ENCODE peak calls at places on chromosomes 13 and 19, in eight cellular contexts. P is HFF-Myc, B is H9, Q is MCF 10A, E is cardiac fibroblast, C is lower lobe of right lung, V is DND-41, R is brain microvascular endothelial cell. M is an unnamed sample.

GRCh38 chr13:75481176-75482069 is 546 bp downstream of the TBC1D4 start:
- DNase-seq in P (no peak), B (peak), Q (peak), E (peak), C (peak), V (no peak), R (no peak), M (no peak)

GRCh38 chr13:44744880-44745633 is 168.9 kb upstream of the TSC22D1 start:
- DNase-seq in P (no peak), B (no peak), Q (peak), E (no peak), C (no peak), V (no peak), R (no peak), M (no peak)

GRCh38 chr19:56423276-56423984 is 19.3 kb downstream of the ZNF583 start:
- DNase-seq in P (no peak), B (no peak), Q (no peak), E (peak), C (no peak), V (no peak), R (no peak), M (peak)

GRCh38 chr13:109145631-109146030 is 516.2 kb downstream of the MYO16 start:
- DNase-seq in P (peak), B (no peak), Q (peak), E (peak), C (no peak), V (peak), R (peak), M (peak)

GRCh38 chr19:18999016-18999758 is 34.1 kb downstream of the SUGP2 start:
- DNase-seq in P (no peak), B (no peak), Q (peak), E (peak), C (no peak), V (peak), R (no peak), M (peak)

GRCh38 chr13:49304763-49305695 is 57.3 kb downstream of the CDADC1 start:
- DNase-seq in P (no peak), B (no peak), Q (no peak), E (no peak), C (no peak), V (no peak), R (no peak), M (no peak)

GRCh38 chr19:54606891-54607781 is 13.7 kb downstream of the LILRA1 start:
- DNase-seq in P (no peak), B (no peak), Q (no peak), E (no peak), C (no peak), V (no peak), R (no peak), M (no peak)

GRCh38 chr19:29805026-29805925 is 6.5 kb upstream of the CCNE1 start:
- DNase-seq in P (no peak), B (no peak), Q (peak), E (peak), C (peak), V (no peak), R (no peak), M (peak)

GRCh38 chr13:26497991-26498423 is 59.5 kb upstream of the WASF3 start:
- DNase-seq in P (no peak), B (no peak), Q (peak), E (peak), C (no peak), V (no peak), R (peak), M (peak)

GRCh38 chr13:41813426-41813825 is 147.5 kb downstream of the VWA8 start:
- DNase-seq in P (no peak), B (no peak), Q (no peak), E (peak), C (no peak), V (no peak), R (no peak), M (peak)

GRCh38 chr19:21264891-21265290 is 64.3 kb downstream of the ZNF708 start:
- DNase-seq in P (no peak), B (no peak), Q (no peak), E (no peak), C (no peak), V (no peak), R (no peak), M (no peak)

GRCh38 chr13:23510979-23511735 is 59.1 kb upstream of the TNFRSF19 start:
- DNase-seq in P (no peak), B (no peak), Q (peak), E (peak), C (no peak), V (no peak), R (peak), M (peak)

GRCh38 chr13:51804295-51805172 is 571 bp upstream of the DHRS12 start:
- DNase-seq in P (no peak), B (no peak), Q (no peak), E (no peak), C (no peak), V (no peak), R (no peak), M (no peak)

GRCh38 chr13:66518068-66518467 is 712.1 kb downstream of the PCDH9 start:
- DNase-seq in P (no peak), B (no peak), Q (no peak), E (no peak), C (no peak), V (no peak), R (no peak), M (no peak)

GRCh38 chr13:99178636-99179035 is 22.0 kb upstream of the UBAC2 start:
- DNase-seq in P (no peak), B (no peak), Q (no peak), E (peak), C (no peak), V (peak), R (no peak), M (peak)

GRCh38 chr13:102591988-102592781 is 4.6 kb upstream of the TPP2 start:
- DNase-seq in P (no peak), B (peak), Q (peak), E (peak), C (peak), V (peak), R (peak), M (peak)

GRCh38 chr13:26999499-26999898 is 172.1 kb downstream of the USP12 start:
- DNase-seq in P (no peak), B (no peak), Q (no peak), E (no peak), C (no peak), V (no peak), R (no peak), M (no peak)

GRCh38 chr13:111451402-111451801 is 131.0 kb downstream of the TEX29 start:
- DNase-seq in P (no peak), B (no peak), Q (no peak), E (no peak), C (no peak), V (no peak), R (no peak), M (no peak)

GRCh38 chr19:44675516-44675915 is 4.2 kb downstream of the CEACAM19 start:
- DNase-seq in P (no peak), B (no peak), Q (no peak), E (no peak), C (no peak), V (no peak), R (no peak), M (no peak)

GRCh38 chr13:48411281-48412099 is 1.4 kb downstream of the LPAR6 start:
- DNase-seq in P (no peak), B (no peak), Q (peak), E (peak), C (no peak), V (peak), R (no peak), M (peak)

GRCh38 chr13:25683662-25684370 is 312.0 kb downstream of the ATP8A2 start:
- DNase-seq in P (no peak), B (no peak), Q (no peak), E (no peak), C (no peak), V (no peak), R (no peak), M (no peak)

GRCh38 chr19:791605-792360 is 5.5 kb upstream of the PTBP1 start:
- DNase-seq in P (no peak), B (peak), Q (no peak), E (no peak), C (peak), V (no peak), R (no peak), M (no peak)

GRCh38 chr19:39871362-39871761 is 25.2 kb upstream of the FBL start:
- DNase-seq in P (no peak), B (no peak), Q (no peak), E (no peak), C (no peak), V (no peak), R (no peak), M (no peak)

GRCh38 chr19:39386557-39386956 is 4.3 kb downstream of the PAF1 start:
- DNase-seq in P (no peak), B (no peak), Q (no peak), E (no peak), C (no peak), V (no peak), R (no peak), M (no peak)

GRCh38 chr13:46361535-46361934 is 25.5 kb downstream of the RUBCNL start:
- DNase-seq in P (no peak), B (no peak), Q (peak), E (no peak), C (no peak), V (no peak), R (peak), M (peak)

GRCh38 chr13:114225610-114226009 is 9.1 kb upstream of the CDC16 start:
- DNase-seq in P (no peak), B (no peak), Q (no peak), E (no peak), C (no peak), V (no peak), R (no peak), M (no peak)

GRCh38 chr19:50705422-50706019 is 14.1 kb downstream of the SHANK1 start:
- DNase-seq in P (peak), B (peak), Q (peak), E (peak), C (no peak), V (peak), R (peak), M (peak)

GRCh38 chr13:113628291-113629270 is 29.4 kb downstream of the ATP4B start:
- DNase-seq in P (no peak), B (no peak), Q (no peak), E (no peak), C (peak), V (no peak), R (no peak), M (no peak)

GRCh38 chr13:98722958-98723357 is 29.5 kb downstream of the SLC15A1 start:
- DNase-seq in P (no peak), B (no peak), Q (no peak), E (no peak), C (no peak), V (no peak), R (no peak), M (no peak)

GRCh38 chr19:17326595-17326966 is 8.1 kb downstream of the ANO8 start:
- DNase-seq in P (no peak), B (peak), Q (peak), E (no peak), C (no peak), V (no peak), R (no peak), M (no peak)

DNA sequence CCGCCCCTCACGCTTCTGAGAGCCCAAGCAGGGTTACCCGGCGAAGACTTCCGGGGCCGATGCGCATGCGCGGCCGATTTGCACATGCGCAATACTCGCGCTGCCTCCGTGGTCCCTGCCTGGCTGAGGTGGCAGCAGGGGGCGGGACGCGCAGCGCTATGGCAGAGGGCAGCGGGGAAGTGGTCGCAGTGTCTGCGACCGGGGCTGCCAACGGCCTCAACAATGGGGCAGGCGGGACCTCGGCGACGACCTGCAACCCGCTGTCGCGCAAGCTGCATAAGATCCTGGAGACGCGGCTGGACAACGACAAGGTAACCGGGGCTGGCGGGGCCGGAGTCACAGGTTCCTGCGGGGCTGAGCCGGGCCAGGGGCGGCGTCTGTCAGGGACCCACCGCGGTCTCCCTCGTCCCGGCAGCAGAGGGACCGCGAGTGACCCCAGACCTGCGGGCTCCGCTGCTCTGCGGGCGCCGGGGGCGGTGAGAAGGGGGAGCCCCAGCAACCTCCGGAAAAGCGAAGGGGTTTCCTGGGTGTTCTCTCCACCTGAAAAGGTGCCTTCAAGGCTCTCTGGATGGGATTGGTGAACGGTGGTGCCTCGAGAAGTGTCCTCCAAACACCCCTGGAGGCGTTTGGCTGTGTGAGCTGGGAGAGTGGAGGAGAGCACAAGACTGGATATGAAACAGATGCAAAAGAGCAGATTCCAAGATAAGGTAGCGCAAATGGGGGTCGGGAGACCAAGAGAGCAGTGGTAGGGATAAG is at the start of gene COG6:
- DNase-seq in P (peak), B (peak), Q (peak), E (peak), C (peak), V (peak), R (peak), M (peak)
- TF ChIP-seq CTCF in P (no peak), B (peak), Q (no peak), E (peak), C (peak), V (peak), R (peak), M (no peak)

DNA sequence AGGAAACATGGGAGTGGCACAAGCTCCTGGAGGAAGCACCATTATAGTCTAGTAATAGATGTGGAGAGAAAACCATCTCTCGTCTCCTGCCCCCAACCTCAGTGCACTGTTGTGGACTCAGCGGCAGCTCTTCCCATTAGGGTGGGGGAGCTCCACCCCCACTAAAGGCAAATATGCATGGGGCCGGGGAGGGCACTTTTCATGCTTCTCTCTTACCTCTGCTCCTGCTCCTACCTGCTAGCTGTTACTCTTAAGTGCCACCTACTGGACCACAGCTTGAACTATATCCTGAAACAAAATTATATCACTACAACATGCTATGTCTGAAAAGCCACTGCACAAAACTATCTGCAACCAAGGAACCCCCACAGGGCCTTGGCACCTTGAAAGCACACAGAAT is 112.6 kb upstream of the DACH1 start:
- DNase-seq in P (no peak), B (peak), Q (peak), E (no peak), C (no peak), V (no peak), R (peak), M (no peak)
- TF ChIP-seq CTCF in P (no peak), B (peak), Q (peak), E (no peak), C (no peak), V (peak), R (peak), M (no peak)

DNA sequence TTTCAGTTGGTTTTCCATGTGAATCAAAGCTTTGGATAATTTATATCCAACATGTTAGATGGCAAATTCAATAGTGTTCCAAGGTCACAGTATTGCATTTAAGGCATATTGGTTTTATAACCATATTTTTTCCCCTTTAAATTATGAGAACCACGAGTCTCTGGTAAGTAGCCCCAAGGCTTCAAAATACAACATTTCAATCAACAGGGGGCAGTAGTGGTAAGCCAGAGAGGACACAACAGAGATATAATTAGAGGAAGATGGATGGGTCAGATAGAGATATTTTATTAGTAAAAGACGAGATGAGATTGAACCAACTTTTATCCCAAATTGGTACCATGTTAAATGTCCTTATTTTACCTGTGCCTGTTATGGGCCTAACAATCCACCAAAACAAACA is 53.1 kb downstream of the KL start:
- DNase-seq in P (no peak), B (no peak), Q (peak), E (peak), C (no peak), V (no peak), R (no peak), M (peak)
- TF ChIP-seq CTCF in P (peak), B (peak), Q (no peak), E (peak), C (peak), V (no peak), R (no peak), M (peak)

GRCh38 chr19:4967738-4968461 is 1.0 kb upstream of the KDM4B start:
- DNase-seq in P (no peak), B (no peak), Q (peak), E (peak), C (no peak), V (no peak), R (no peak), M (peak)
- TF ChIP-seq CTCF in P (no peak), B (no peak), Q (no peak), E (no peak), C (no peak), V (no peak), R (no peak), M (no peak)

DNA sequence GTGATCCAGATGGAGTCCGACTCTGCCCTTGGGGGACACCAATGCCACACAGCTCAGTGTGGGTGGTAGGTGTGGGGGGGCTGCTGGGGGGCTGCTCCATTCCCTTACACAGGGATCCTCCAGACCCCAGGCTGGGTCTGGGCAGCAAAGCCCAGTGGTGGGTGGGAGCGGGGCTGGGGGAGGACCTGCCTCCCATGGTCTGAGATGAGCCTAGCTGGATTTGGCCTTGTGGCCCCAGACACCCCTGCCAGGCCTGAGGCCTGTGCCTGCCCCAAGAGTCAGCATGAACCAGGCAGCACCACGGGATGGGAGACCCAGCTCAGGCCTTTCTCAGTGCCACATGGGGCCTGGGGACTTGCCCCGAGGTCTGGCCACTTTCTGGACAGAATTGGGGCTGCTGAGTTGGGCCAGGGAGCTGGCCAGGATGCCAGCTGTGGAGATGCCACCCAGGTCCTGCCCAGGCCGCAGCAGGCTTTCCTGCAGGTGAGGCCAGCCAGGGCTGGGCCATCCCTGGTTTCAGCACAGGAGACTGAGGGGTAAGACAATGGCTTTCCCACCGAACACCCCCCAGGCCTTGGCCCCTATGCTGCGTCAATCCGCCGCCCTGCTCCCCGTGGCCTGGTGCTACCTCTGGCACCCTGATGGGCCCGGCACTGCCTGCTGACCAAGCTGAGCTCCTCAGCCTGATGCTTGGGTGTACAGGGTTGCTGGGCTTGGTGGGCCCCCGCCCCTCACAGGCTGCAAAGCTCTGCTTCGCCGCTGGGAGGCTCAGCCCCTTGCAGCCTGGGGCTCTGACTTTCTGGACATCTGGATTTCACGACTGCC is 24.2 kb downstream of the CEBPG start:
- DNase-seq in P (no peak), B (peak), Q (no peak), E (no peak), C (peak), V (no peak), R (no peak), M (no peak)
- TF ChIP-seq CTCF in P (peak), B (peak), Q (no peak), E (peak), C (no peak), V (no peak), R (peak), M (no peak)

GRCh38 chr13:93004919-93005318 is 221.7 kb upstream of the GPC6 start:
- DNase-seq in P (peak), B (peak), Q (peak), E (peak), C (no peak), V (no peak), R (peak), M (peak)
- TF ChIP-seq CTCF in P (peak), B (peak), Q (no peak), E (peak), C (no peak), V (no peak), R (peak), M (peak)

DNA sequence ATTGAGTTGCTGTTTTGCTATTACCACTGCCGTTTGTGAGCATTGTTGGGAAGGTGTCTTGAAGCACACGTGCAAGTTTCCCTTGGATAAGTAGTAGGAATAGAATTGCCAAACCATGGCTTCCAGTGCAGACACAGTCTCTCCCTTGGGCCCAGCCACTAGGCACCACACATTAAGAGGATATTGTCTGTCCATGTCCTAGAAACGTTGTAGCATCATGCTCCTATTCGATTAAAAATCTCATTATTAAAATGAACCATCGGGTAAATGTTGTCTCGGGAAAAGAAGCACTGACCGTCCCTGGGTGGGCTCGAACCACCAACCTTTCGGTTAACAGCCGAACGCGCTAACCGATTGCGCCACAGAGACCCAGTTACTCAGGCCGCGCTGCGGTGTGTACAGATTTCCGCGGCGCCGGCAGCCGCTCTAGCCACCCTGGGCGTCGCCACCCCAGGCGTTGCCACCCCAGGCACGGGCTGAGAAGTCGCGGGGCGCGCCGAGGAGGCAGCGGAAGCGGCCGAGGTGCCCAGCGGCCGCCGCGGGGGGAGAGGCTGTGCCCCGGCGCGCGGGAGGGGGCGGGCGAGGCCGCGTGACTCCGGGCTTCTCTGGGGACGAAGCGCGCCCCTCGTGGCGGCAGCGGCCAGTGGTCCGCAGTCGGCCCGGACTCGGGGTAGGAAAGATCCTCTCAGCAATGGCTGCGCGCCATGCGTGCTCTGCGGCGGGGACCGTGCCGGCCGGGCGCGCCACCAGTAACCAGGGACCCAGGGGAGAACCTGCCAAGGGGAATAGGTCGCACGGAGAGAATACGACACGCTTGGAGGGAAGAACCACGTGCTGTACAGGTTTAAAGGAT is 56.2 kb downstream of the USPL1 start:
- DNase-seq in P (peak), B (peak), Q (peak), E (peak), C (peak), V (peak), R (peak), M (peak)
- TF ChIP-seq CTCF in P (peak), B (peak), Q (peak), E (peak), C (peak), V (no peak), R (peak), M (no peak)

GRCh38 chr19:49533551-49534488 is 6.0 kb downstream of the RCN3 start:
- DNase-seq in P (no peak), B (peak), Q (peak), E (peak), C (peak), V (peak), R (peak), M (peak)
- TF ChIP-seq CTCF in P (peak), B (peak), Q (peak), E (no peak), C (peak), V (no peak), R (peak), M (no peak)